ENCODE peak calls at places on chromosome 4, in eight cellular contexts. H, U, Y, E, K, N, O and S are unnamed samples.

GRCh38 chr4:150699599-150699998 is 117.6 kb downstream of the MAB21L2 start:
- DNase-seq in O (no peak), H (no peak), E (no peak), Y (no peak), U (no peak), K (no peak), N (no peak), S (no peak)

GRCh38 chr4:110778526-110778925 is 155.6 kb upstream of the PITX2 start:
- DNase-seq in O (no peak), U (no peak), N (no peak), Y (no peak), E (no peak), H (no peak), K (no peak), S (no peak)

GRCh38 chr4:8245879-8246833 is 23.4 kb upstream of the HTRA3 start:
- DNase-seq in O (no peak), Y (no peak), U (no peak), N (no peak), E (no peak), H (no peak), K (no peak), S (no peak)

GRCh38 chr4:15253346-15253745 is 174.5 kb upstream of the C1QTNF7 start:
- DNase-seq in O (no peak), U (no peak), N (no peak), Y (no peak), H (no peak), K (no peak), E (no peak), S (no peak)

GRCh38 chr4:101853691-101854090 is 63.2 kb downstream of the BANK1 start:
- DNase-seq in K (no peak), O (no peak), N (no peak), H (no peak), Y (no peak), U (no peak), E (no peak), S (no peak)

GRCh38 chr4:4704267-4704666 is 155.2 kb upstream of the MSX1 start:
- DNase-seq in O (no peak), E (no peak), U (no peak), N (no peak), H (no peak), K (no peak), Y (peak), S (peak)

GRCh38 chr4:152369903-152370296 is 166.0 kb downstream of the FBXW7 start:
- DNase-seq in K (peak), N (no peak), H (no peak), E (no peak), Y (no peak), U (peak), O (no peak), S (no peak)

GRCh38 chr4:52051213-52051614 is at the start of gene SPATA18:
- DNase-seq in N (no peak), O (peak), U (no peak), H (no peak), Y (no peak), E (peak), K (no peak), S (peak)

GRCh38 chr4:168981460-168981859 is 28.6 kb downstream of the CBR4 start:
- DNase-seq in U (no peak), Y (no peak), E (no peak), H (no peak), N (no peak), K (no peak), O (no peak), S (no peak)